ENCODE peak calls at places on chromosomes 1 and 21, in nine cellular contexts. C, N, Y, G, I, A, V, J and H are unnamed samples.

GRCh38 chr1:162276493-162276892 is 100.2 kb downstream of the SPATA46 start:
- DNase-seq in C (no peak), N (peak; percentile 43), Y (no peak), G (peak; percentile 50), I (no peak), A (peak; percentile 15), V (peak; percentile 25), J (no peak), H (no peak)

GRCh38 chr1:154856049-154856448 is 14.0 kb downstream of the KCNN3 start:
- DNase-seq in C (no peak), N (no peak), Y (no peak), G (no peak), I (no peak), A (no peak), V (no peak), J (no peak), H (no peak)

GRCh38 chr21:44943005-44943685 is 3.3 kb downstream of the SLX9 start:
- DNase-seq in C (no peak), N (no peak), Y (no peak), G (no peak), I (no peak), A (no peak), V (no peak), J (no peak), H (no peak)

GRCh38 chr21:43603641-43604504 is 55.4 kb downstream of the HSF2BP start:
- DNase-seq in C (no peak), N (peak; percentile 7), Y (no peak), G (peak; percentile 15), I (no peak), A (no peak), V (no peak), J (no peak), H (no peak)

GRCh38 chr1:233959971-233960710 is 55.7 kb downstream of the SLC35F3 start:
- DNase-seq in C (no peak), N (no peak), Y (no peak), G (no peak), I (no peak), A (no peak), V (no peak), J (no peak), H (no peak)

GRCh38 chr1:16155537-16156410 is at the start of gene EPHA2:
- DNase-seq in C (peak; percentile 42), N (no peak), Y (peak; percentile 94), G (peak; percentile 93), I (peak; percentile 94), A (peak; percentile 92), V (peak; percentile 79), J (peak; percentile 90), H (peak; percentile 94)

GRCh38 chr1:186819140-186819539 is 9.6 kb upstream of the PLA2G4A start:
- DNase-seq in C (no peak), N (no peak), Y (no peak), G (no peak), I (no peak), A (no peak), V (no peak), J (no peak), H (no peak)

GRCh38 chr1:234619794-234620247 is 9.8 kb upstream of the IRF2BP2 start:
- DNase-seq in C (no peak), N (no peak), Y (no peak), G (peak; percentile 97), I (no peak), A (no peak), V (no peak), J (no peak), H (no peak)

GRCh38 chr1:62833529-62833928 is 49.6 kb downstream of the ATG4C start:
- DNase-seq in C (no peak), N (no peak), Y (no peak), G (no peak), I (no peak), A (no peak), V (no peak), J (no peak), H (no peak)

GRCh38 chr1:219794085-219794743 is 134.1 kb downstream of the SLC30A10 start:
- DNase-seq in C (no peak), N (no peak), Y (no peak), G (no peak), I (no peak), A (no peak), V (no peak), J (no peak), H (no peak)

GRCh38 chr1:156245451-156246232 is 2.2 kb downstream of the PAQR6 start:
- DNase-seq in C (no peak), N (no peak), Y (peak; percentile 58), G (no peak), I (peak; percentile 33), A (no peak), V (no peak), J (no peak), H (peak; percentile 55)

GRCh38 chr1:25871086-25871703 is 4.3 kb downstream of the PAQR7 start:
- DNase-seq in C (no peak), N (peak; percentile 70), Y (no peak), G (peak; percentile 75), I (peak; percentile 30), A (peak; percentile 64), V (no peak), J (no peak), H (no peak)

GRCh38 chr21:46371204-46372013 is 47.5 kb downstream of the PCNT start:
- DNase-seq in C (no peak), N (no peak), Y (no peak), G (no peak), I (no peak), A (no peak), V (no peak), J (no peak), H (no peak)

GRCh38 chr1:16067127-16067768 is 6.2 kb downstream of the FAM131C start:
- DNase-seq in C (no peak), N (peak; percentile 43), Y (peak; percentile 82), G (peak; percentile 61), I (peak; percentile 49), A (no peak), V (peak; percentile 48), J (no peak), H (peak; percentile 96)

GRCh38 chr1:2614145-2614544 is 18.7 kb downstream of the MMEL1 start:
- DNase-seq in C (no peak), N (no peak), Y (no peak), G (no peak), I (no peak), A (no peak), V (no peak), J (no peak), H (no peak)

GRCh38 chr21:29208666-29209059 is 78.2 kb downstream of the MAP3K7CL start:
- DNase-seq in C (no peak), N (no peak), Y (no peak), G (no peak), I (no peak), A (no peak), V (no peak), J (no peak), H (no peak)

GRCh38 chr1:203126151-203126865 is 1.2 kb upstream of the ADORA1 start:
- DNase-seq in C (no peak), N (peak; percentile 25), Y (no peak), G (no peak), I (no peak), A (no peak), V (peak; percentile 40), J (no peak), H (no peak)

GRCh38 chr1:231626535-231626950 is at the start of gene DISC1:
- DNase-seq in C (peak; percentile 55), N (peak; percentile 70), Y (peak; percentile 77), G (peak; percentile 80), I (peak; percentile 89), A (peak; percentile 74), V (peak; percentile 67), J (peak; percentile 92), H (peak; percentile 82)
- TF ChIP-seq POLR2A in C (peak; percentile 30), N (no peak), Y (no peak), G (peak; percentile 48), I (peak; percentile 22), A (peak; percentile 41), V (no peak), J (peak; percentile 26), H (no peak)

DNA sequence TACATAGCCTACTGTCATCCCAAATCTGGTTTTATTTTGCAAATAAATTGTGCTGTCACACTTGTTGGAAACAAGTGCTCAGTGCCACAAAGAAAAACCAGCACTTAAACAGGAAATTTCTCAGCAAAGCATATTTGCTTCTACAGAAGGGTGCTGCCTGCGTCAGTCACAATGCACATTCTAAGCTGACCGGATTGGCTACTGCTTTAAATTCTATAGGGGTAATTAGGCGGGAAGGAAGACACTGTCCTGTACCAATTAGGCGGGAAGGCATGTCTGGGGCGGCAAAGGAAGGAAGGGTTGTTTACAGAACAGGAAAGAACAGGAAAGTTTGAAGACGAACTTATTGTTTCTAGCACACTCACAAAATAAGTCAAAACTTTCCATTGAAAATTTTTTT is 2.8 kb downstream of the IFI16 start:
- DNase-seq in C (peak; percentile 9), N (no peak), Y (no peak), G (no peak), I (peak; percentile 15), A (no peak), V (no peak), J (peak; percentile 34), H (no peak)
- H3K4me1 ChIP-seq in C (no peaks in the 10 kb centered on the region), N (no peaks in the 10 kb centered on the region), Y (peaks cover 26% of the 10 kb centered on the region), G (no peaks in the 10 kb centered on the region), I (no peaks in the 10 kb centered on the region), A (no peaks in the 10 kb centered on the region), V (no peaks in the 10 kb centered on the region), J (peaks cover 53% of the 10 kb centered on the region), H (no peaks in the 10 kb centered on the region)

GRCh38 chr1:197330213-197330612 is 62.2 kb downstream of the CRB1 start:
- DNase-seq in C (no peak), N (no peak), Y (no peak), G (no peak), I (no peak), A (no peak), V (no peak), J (no peak), H (no peak)

GRCh38 chr1:197331565-197331964 is 63.5 kb downstream of the CRB1 start:
- DNase-seq in C (no peak), N (no peak), Y (no peak), G (no peak), I (no peak), A (no peak), V (no peak), J (no peak), H (no peak)

DNA sequence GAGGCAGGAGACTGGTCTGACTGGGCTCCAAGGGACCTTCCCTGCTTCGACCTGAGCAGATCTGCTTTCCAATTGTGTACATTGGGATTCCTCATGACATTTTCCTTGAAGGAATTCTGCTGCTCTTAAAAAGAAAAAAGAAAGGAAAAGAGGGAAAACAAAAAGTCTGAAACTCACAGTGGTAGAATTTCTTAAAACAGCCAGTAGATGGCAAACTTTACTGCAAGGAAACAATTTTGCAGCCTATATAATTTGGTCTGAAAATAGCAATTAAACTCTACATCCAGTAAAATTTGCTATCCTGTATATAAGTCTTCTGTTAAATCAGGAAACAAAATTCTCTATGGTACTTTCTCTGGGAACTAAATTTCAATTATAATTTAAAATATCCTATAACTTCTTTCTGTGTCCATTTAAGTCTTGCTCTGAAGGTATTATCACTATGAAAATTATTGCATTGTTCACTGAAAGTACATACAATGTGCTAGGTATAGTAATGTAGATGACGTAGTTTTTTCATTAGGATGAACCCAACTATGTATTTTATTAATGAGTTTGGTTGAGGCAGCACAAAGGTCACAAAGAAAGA is 59.8 kb downstream of the CRB1 start:
- DNase-seq in C (no peak), N (no peak), Y (no peak), G (no peak), I (no peak), A (no peak), V (no peak), J (no peak), H (no peak)
- TF ChIP-seq CTCF in C (peak; percentile 41), N (peak; percentile 65), Y (peak; percentile 44), G (peak; percentile 32), I (peak; percentile 23), A (peak; percentile 39), V (peak; percentile 66), J (peak; percentile 62), H (peak; percentile 62)

GRCh38 chr1:22643381-22643780 is at the start of gene C1QC:
- DNase-seq in C (peak; percentile 24), N (no peak), Y (no peak), G (no peak), I (peak; percentile 26), A (no peak), V (no peak), J (peak; percentile 46), H (peak; percentile 70)
- TF ChIP-seq POLR2A in C (no peak), N (no peak), Y (no peak), G (no peak), I (peak; percentile 24), A (no peak), V (no peak), J (no peak), H (no peak)